ENCODE peak calls at places on chromosomes 3 and 15, in five cellular contexts. Z, D, N, A and B are unnamed samples.

GRCh38 chr3:61578667-61579367 is 17.4 kb downstream of the PTPRG start:
- DNase-seq in Z (no peak), D (no peak), N (no peak), A (no peak), B (no peak)

GRCh38 chr3:145282505-145282904 is 878.5 kb downstream of the PLOD2 start:
- DNase-seq in Z (no peak), D (no peak), N (no peak), A (no peak), B (no peak)

GRCh38 chr15:67090297-67091072 is 25.1 kb downstream of the SMAD3 start:
- DNase-seq in Z (no peak), D (no peak), N (no peak), A (no peak), B (no peak)

GRCh38 chr3:110419096-110419495 is 652.5 kb upstream of the NECTIN3 start:
- DNase-seq in Z (no peak), D (no peak), N (peak), A (peak), B (no peak)

GRCh38 chr3:170585008-170585936 is 603 bp downstream of the SLC7A14 start:
- DNase-seq in Z (no peak), D (no peak), N (no peak), A (no peak), B (no peak)

GRCh38 chr3:169144691-169145090 is 518.8 kb downstream of the MECOM start:
- DNase-seq in Z (no peak), D (no peak), N (peak), A (peak), B (peak)

GRCh38 chr3:56366641-56366984 is 101.7 kb downstream of the ERC2 start:
- DNase-seq in Z (no peak), D (no peak), N (no peak), A (no peak), B (no peak)

GRCh38 chr3:21017115-21017852 is 733.7 kb downstream of the ZNF385D start:
- DNase-seq in Z (no peak), D (no peak), N (peak), A (peak), B (no peak)

GRCh38 chr15:40103124-40103858 is 5.4 kb downstream of the BMF start:
- DNase-seq in Z (peak), D (peak), N (peak), A (peak), B (peak)

GRCh38 chr3:98800401-98800800 is 37.3 kb downstream of the ST3GAL6 start:
- DNase-seq in Z (no peak), D (no peak), N (no peak), A (no peak), B (no peak)

GRCh38 chr3:149393355-149394165 is 16.1 kb upstream of the TM4SF1 start:
- DNase-seq in Z (peak), D (peak), N (peak), A (peak), B (peak)

GRCh38 chr3:194659778-194660177 is 12.2 kb downstream of the LSG1 start:
- DNase-seq in Z (no peak), D (no peak), N (no peak), A (no peak), B (no peak)

DNA sequence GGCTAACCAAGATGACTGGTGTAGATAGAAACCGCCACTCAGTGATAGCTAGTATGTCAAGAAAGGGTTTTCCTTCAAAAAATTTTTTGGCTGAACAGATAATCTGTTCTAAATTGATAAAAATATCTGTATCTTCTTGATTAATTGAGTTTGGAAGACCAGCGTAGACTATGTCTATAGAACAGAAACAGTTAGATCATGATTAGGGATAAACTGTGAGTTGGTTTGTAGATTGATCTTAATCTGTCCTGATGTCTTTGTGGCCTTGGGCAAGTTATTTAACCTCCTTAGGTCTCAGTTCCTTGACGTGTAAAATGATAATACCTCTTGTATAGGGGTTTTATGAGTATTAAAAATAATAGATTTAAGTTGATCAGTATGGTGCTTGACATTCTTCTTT is 4.7 kb downstream of the NFKBIZ start:
- DNase-seq in Z (no peak), D (no peak), N (no peak), A (no peak), B (no peak)
- H3K4me3 ChIP-seq in Z (no peak), D (no peak), N (no peak), A (no peak), B (no peak)

GRCh38 chr3:172329070-172329469 is 119.2 kb downstream of the GHSR start:
- DNase-seq in Z (no peak), D (no peak), N (no peak), A (no peak), B (no peak)
- TF ChIP-seq CTCF in Z (no peak), D (no peak), N (no peak), A (peak), B (no peak)

DNA sequence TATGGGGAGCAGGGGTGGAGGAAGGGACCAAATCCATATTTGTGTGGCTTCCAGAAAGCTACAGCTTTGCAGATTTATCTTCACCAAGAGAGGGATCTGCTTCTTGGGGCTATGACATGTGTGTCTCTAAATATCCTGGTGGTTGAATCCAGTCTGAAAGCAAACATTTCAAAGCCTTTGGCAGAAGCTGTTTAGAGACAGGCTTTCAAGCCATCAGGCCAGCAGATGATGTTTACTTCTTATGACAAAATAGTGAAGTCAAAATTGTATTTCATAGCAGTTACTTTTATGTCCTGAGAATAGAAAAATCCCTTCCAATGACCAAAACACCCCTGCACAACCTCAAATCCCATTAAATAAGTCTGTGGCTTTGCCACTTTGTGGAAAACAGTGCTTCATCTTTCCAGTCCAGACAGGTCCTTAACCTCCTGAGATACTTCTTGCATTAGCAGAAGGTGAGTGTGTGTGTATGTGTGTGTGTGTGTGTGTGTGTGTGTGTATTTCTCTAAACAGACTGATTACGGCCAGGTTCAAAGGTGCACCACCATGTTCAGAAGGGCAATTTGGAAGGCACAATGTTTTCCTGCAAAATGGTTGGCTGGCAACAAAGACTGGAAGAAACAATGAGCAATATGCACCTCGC is 191.4 kb upstream of the LRIG1 start:
- DNase-seq in Z (no peak), D (no peak), N (no peak), A (no peak), B (no peak)
- H3K4me3 ChIP-seq in Z (no peak), D (no peak), N (no peak), A (no peak), B (no peak)

GRCh38 chr15:88603885-88604284 is 17.3 kb upstream of the AEN start:
- DNase-seq in Z (no peak), D (no peak), N (no peak), A (no peak), B (peak)
- TF ChIP-seq CTCF in Z (no peak), D (no peak), N (no peak), A (no peak), B (no peak)

GRCh38 chr3:126548556-126549466 is 9.9 kb downstream of the C3orf22 start:
- DNase-seq in Z (no peak), D (no peak), N (no peak), A (no peak), B (no peak)
- H3K4me3 ChIP-seq in Z (no peak), D (no peak), N (no peak), A (no peak), B (no peak)

GRCh38 chr15:79209690-79210089 is 72.8 kb upstream of the ANKRD34C start:
- DNase-seq in Z (no peak), D (no peak), N (no peak), A (no peak), B (no peak)
- TF ChIP-seq CTCF in Z (no peak), D (no peak), N (no peak), A (peak), B (no peak)

GRCh38 chr15:37102315-37103021 is 2.1 kb upstream of the MEIS2 start:
- DNase-seq in Z (no peak), D (no peak), N (peak), A (peak), B (no peak)
- H3K4me3 ChIP-seq in Z (no peak), D (peak), N (peak), A (peak), B (peak)

GRCh38 chr3:183094711-183095110 is 4.6 kb downstream of the MCCC1 start:
- DNase-seq in Z (no peak), D (no peak), N (no peak), A (no peak), B (no peak)
- TF ChIP-seq CTCF in Z (no peak), D (no peak), N (no peak), A (no peak), B (no peak)

DNA sequence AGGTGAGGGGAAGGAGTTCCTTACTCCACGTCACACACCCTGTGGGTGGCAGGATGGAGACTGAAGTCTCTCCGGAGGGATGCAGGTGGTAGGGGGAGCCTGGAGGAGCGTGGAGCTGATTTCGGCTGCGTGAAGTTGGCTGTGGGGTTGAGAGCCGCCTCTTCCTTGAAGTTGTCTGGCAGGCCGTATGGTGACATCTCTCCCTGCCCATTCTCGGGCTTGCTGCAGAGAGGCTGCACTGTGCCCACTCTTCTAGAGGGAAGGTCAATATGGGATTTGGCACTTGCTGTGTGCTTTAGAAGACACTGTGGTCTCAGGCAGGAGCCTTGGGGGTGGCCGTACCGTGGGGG is 13.4 kb upstream of the FBLN2 start:
- DNase-seq in Z (no peak), D (no peak), N (no peak), A (no peak), B (no peak)
- H3K4me3 ChIP-seq in Z (no peak), D (no peak), N (no peak), A (no peak), B (no peak)